ENCODE peak calls at places on chromosomes 12 and 14, in seven cellular contexts. One of them, this sample, is unnamed. For H3K4me1, the result is how much of the 10 kb centered on the place peaks cover.

GRCh38 chr14:71050227-71050823 is 143.1 kb downstream of the PCNX1 start:
- DNase-seq in fibroblast of lung: peak
- DNase-seq in ovary: no peak
- DNase-seq in K562: peak
- DNase-seq in lung: no peak
- DNase-seq in cardiac muscle cell: no peak
- DNase-seq in psoas muscle: no peak
- DNase-seq in this sample: no peak

GRCh38 chr12:57433370-57433769 is 1.2 kb upstream of the INHBC start:
- DNase-seq in cardiac muscle cell: no peak
- DNase-seq in lung: no peak
- DNase-seq in K562: no peak
- DNase-seq in ovary: no peak
- DNase-seq in psoas muscle: no peak
- DNase-seq in fibroblast of lung: no peak
- DNase-seq in this sample: no peak

GRCh38 chr14:68753696-68754095 is 39.2 kb downstream of the ZFP36L1 start:
- DNase-seq in psoas muscle: no peak
- DNase-seq in ovary: no peak
- DNase-seq in cardiac muscle cell: no peak
- DNase-seq in K562: no peak
- DNase-seq in lung: no peak
- DNase-seq in fibroblast of lung: peak
- DNase-seq in this sample: no peak

GRCh38 chr12:51818086-51818485 is 30.4 kb downstream of the FIGNL2 start:
- DNase-seq in ovary: no peak
- DNase-seq in lung: no peak
- DNase-seq in fibroblast of lung: no peak
- DNase-seq in psoas muscle: no peak
- DNase-seq in cardiac muscle cell: no peak
- DNase-seq in K562: no peak
- DNase-seq in this sample: no peak

GRCh38 chr12:122244565-122245371 is 18.9 kb upstream of the DIABLO start:
- DNase-seq in K562: no peak
- DNase-seq in lung: no peak
- DNase-seq in fibroblast of lung: no peak
- DNase-seq in ovary: no peak
- DNase-seq in cardiac muscle cell: no peak
- DNase-seq in psoas muscle: no peak
- DNase-seq in this sample: no peak

GRCh38 chr12:48001426-48002178 is 2.7 kb downstream of the COL2A1 start:
- DNase-seq in lung: no peak
- DNase-seq in psoas muscle: peak
- DNase-seq in cardiac muscle cell: peak
- DNase-seq in ovary: no peak
- DNase-seq in K562: no peak
- DNase-seq in fibroblast of lung: peak
- DNase-seq in this sample: peak

GRCh38 chr12:45582536-45582935 is 147.0 kb upstream of the ARID2 start:
- DNase-seq in psoas muscle: no peak
- DNase-seq in ovary: no peak
- DNase-seq in K562: no peak
- DNase-seq in fibroblast of lung: no peak
- DNase-seq in lung: no peak
- DNase-seq in cardiac muscle cell: no peak
- DNase-seq in this sample: no peak

GRCh38 chr12:2813573-2814185 is 1.2 kb downstream of the ITFG2 start:
- DNase-seq in cardiac muscle cell: peak
- DNase-seq in psoas muscle: no peak
- DNase-seq in K562: peak
- DNase-seq in ovary: no peak
- DNase-seq in fibroblast of lung: peak
- DNase-seq in lung: peak
- DNase-seq in this sample: peak

GRCh38 chr14:21840765-21841164 is 167.1 kb upstream of the OR4E1 start:
- DNase-seq in psoas muscle: no peak
- DNase-seq in K562: no peak
- DNase-seq in fibroblast of lung: no peak
- DNase-seq in ovary: no peak
- DNase-seq in lung: no peak
- DNase-seq in cardiac muscle cell: no peak
- DNase-seq in this sample: no peak

GRCh38 chr12:25014961-25015360 is 66.1 kb upstream of the BCAT1 start:
- DNase-seq in cardiac muscle cell: no peak
- DNase-seq in fibroblast of lung: peak
- DNase-seq in ovary: no peak
- DNase-seq in psoas muscle: no peak
- DNase-seq in lung: no peak
- DNase-seq in K562: no peak
- DNase-seq in this sample: no peak

GRCh38 chr14:36424478-36425102 is 95.4 kb downstream of the NKX2-1 start:
- DNase-seq in ovary: no peak
- DNase-seq in K562: no peak
- DNase-seq in psoas muscle: no peak
- DNase-seq in cardiac muscle cell: no peak
- DNase-seq in lung: no peak
- DNase-seq in fibroblast of lung: no peak
- DNase-seq in this sample: no peak

GRCh38 chr12:53268009-53268636 is at the start of gene ESPL1:
- DNase-seq in ovary: peak
- DNase-seq in lung: peak
- DNase-seq in cardiac muscle cell: peak
- DNase-seq in K562: peak
- DNase-seq in fibroblast of lung: peak
- DNase-seq in psoas muscle: peak
- DNase-seq in this sample: peak

GRCh38 chr14:32816588-32816987 is 122.1 kb upstream of the NPAS3 start:
- DNase-seq in cardiac muscle cell: no peak
- DNase-seq in lung: no peak
- DNase-seq in K562: no peak
- DNase-seq in fibroblast of lung: no peak
- DNase-seq in psoas muscle: no peak
- DNase-seq in ovary: no peak
- DNase-seq in this sample: no peak

GRCh38 chr12:38384816-38385491 is 68.4 kb downstream of the ALG10B start:
- DNase-seq in fibroblast of lung: no peak
- DNase-seq in ovary: no peak
- DNase-seq in cardiac muscle cell: no peak
- DNase-seq in psoas muscle: no peak
- DNase-seq in lung: no peak
- DNase-seq in K562: no peak
- DNase-seq in this sample: no peak

DNA sequence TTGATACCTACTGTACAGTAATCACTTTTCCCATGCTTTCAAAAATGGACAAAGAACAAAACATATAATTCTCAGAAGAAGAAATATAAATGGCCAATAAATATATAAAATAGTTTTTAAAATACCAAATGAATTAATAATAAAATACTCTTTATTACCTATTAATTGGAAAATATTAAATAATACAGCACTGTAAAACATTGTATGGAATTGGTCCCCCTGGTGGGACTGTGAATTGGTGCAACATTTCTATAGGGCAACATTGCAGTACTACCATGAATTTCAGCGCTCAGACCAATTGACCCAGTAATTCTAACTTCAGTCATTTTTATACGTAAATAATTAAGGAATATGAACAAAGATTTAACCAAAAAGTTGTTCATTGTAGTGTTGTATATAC is 162.6 kb downstream of the PELI2 start:
- DNase-seq in cardiac muscle cell: no peak
- DNase-seq in lung: no peak
- DNase-seq in ovary: no peak
- DNase-seq in fibroblast of lung: peak
- DNase-seq in psoas muscle: no peak
- DNase-seq in K562: no peak
- DNase-seq in this sample: no peak
- TF ChIP-seq CTCF in cardiac muscle cell: peak
- TF ChIP-seq CTCF in lung: no peak
- TF ChIP-seq CTCF in ovary: no peak
- TF ChIP-seq CTCF in fibroblast of lung: no peak
- TF ChIP-seq CTCF in psoas muscle: no peak
- TF ChIP-seq CTCF in K562: no peak
- TF ChIP-seq CTCF in this sample: peak

GRCh38 chr12:15779925-15780324 is 9.3 kb downstream of the EPS8 start:
- DNase-seq in lung: no peak
- DNase-seq in psoas muscle: no peak
- DNase-seq in fibroblast of lung: no peak
- DNase-seq in cardiac muscle cell: no peak
- DNase-seq in ovary: no peak
- DNase-seq in K562: no peak
- DNase-seq in this sample: no peak

GRCh38 chr12:15778126-15778525 is 11.1 kb downstream of the EPS8 start:
- DNase-seq in ovary: no peak
- DNase-seq in cardiac muscle cell: no peak
- DNase-seq in psoas muscle: no peak
- DNase-seq in fibroblast of lung: no peak
- DNase-seq in lung: no peak
- DNase-seq in K562: no peak
- DNase-seq in this sample: no peak

GRCh38 chr12:15777355-15778012 is 11.7 kb downstream of the EPS8 start:
- DNase-seq in K562: no peak
- DNase-seq in cardiac muscle cell: no peak
- DNase-seq in ovary: no peak
- DNase-seq in psoas muscle: no peak
- DNase-seq in fibroblast of lung: no peak
- DNase-seq in lung: no peak
- DNase-seq in this sample: no peak

GRCh38 chr12:15774819-15775218 is 14.4 kb downstream of the EPS8 start:
- DNase-seq in K562: no peak
- DNase-seq in ovary: no peak
- DNase-seq in fibroblast of lung: peak
- DNase-seq in cardiac muscle cell: no peak
- DNase-seq in psoas muscle: no peak
- DNase-seq in lung: no peak
- DNase-seq in this sample: no peak

DNA sequence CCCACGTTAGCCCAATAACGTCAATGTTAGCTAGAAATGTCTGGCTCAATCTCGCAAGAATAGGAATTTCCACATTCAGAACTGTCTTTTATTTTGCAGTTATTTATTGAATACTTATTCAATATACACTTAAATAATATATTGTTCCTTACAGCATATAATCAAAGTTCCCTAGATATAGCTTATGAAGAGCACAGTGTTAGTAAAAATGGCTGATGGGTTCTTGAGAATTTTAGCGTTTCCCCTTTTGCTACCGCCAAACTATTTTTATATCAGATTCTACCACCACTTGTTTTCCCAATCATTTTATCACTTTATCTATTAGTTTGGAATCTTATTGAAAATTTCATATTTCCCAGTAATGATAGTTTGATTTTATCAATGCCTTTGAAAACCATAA is 12.7 kb downstream of the EPS8 start:
- DNase-seq in psoas muscle: no peak
- DNase-seq in fibroblast of lung: no peak
- DNase-seq in cardiac muscle cell: no peak
- DNase-seq in K562: no peak
- DNase-seq in lung: no peak
- DNase-seq in ovary: no peak
- DNase-seq in this sample: no peak
- H3K4me1 ChIP-seq in psoas muscle: under half
- H3K4me1 ChIP-seq in fibroblast of lung: under half
- H3K4me1 ChIP-seq in cardiac muscle cell: under half
- H3K4me1 ChIP-seq in K562: under half
- H3K4me1 ChIP-seq in lung: under half
- H3K4me1 ChIP-seq in ovary: under half
- H3K4me1 ChIP-seq in this sample: under half

GRCh38 chr12:124340080-124340900 is 45.4 kb downstream of the RFLNA start:
- DNase-seq in cardiac muscle cell: no peak
- DNase-seq in lung: no peak
- DNase-seq in fibroblast of lung: no peak
- DNase-seq in ovary: no peak
- DNase-seq in K562: no peak
- DNase-seq in psoas muscle: no peak
- DNase-seq in this sample: no peak

GRCh38 chr12:124344526-124344925 is 49.6 kb downstream of the RFLNA start:
- DNase-seq in K562: no peak
- DNase-seq in cardiac muscle cell: no peak
- DNase-seq in fibroblast of lung: no peak
- DNase-seq in ovary: no peak
- DNase-seq in psoas muscle: no peak
- DNase-seq in lung: no peak
- DNase-seq in this sample: no peak

GRCh38 chr12:124338876-124339603 is 44.1 kb downstream of the RFLNA start:
- DNase-seq in lung: no peak
- DNase-seq in cardiac muscle cell: no peak
- DNase-seq in ovary: no peak
- DNase-seq in psoas muscle: no peak
- DNase-seq in K562: no peak
- DNase-seq in fibroblast of lung: no peak
- DNase-seq in this sample: no peak

GRCh38 chr12:124338448-124338847 is 43.6 kb downstream of the RFLNA start:
- DNase-seq in K562: no peak
- DNase-seq in cardiac muscle cell: no peak
- DNase-seq in psoas muscle: no peak
- DNase-seq in ovary: no peak
- DNase-seq in fibroblast of lung: no peak
- DNase-seq in lung: no peak
- DNase-seq in this sample: no peak

DNA sequence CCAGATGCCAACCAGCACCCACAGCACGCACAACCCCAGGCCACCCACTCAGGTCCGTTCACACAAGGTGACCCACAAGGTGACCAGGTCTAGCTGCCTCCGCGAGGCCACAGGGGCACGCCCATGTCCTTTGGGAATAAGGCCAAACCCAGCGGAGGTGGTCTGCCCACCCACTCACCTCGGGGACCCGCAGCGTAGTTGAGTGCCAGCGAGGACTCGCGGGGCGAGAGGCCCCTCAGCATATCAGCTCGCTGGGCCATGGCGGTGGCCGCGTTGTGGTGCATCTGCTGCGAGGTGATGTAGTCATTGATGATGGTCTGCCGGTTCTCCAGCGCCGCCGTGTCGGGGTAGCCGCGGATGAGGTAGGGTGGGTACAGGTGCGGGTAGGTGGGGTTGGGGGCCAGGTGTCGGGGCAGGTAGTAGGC is 46.8 kb downstream of the RFLNA start:
- DNase-seq in fibroblast of lung: no peak
- DNase-seq in lung: no peak
- DNase-seq in psoas muscle: no peak
- DNase-seq in cardiac muscle cell: no peak
- DNase-seq in ovary: no peak
- DNase-seq in K562: no peak
- DNase-seq in this sample: no peak
- TF ChIP-seq CTCF in fibroblast of lung: no peak
- TF ChIP-seq CTCF in lung: no peak
- TF ChIP-seq CTCF in psoas muscle: no peak
- TF ChIP-seq CTCF in cardiac muscle cell: no peak
- TF ChIP-seq CTCF in ovary: no peak
- TF ChIP-seq CTCF in K562: no peak
- TF ChIP-seq CTCF in this sample: no peak

GRCh38 chr14:38752750-38753149 is 350.3 kb downstream of the SEC23A start:
- DNase-seq in fibroblast of lung: no peak
- DNase-seq in lung: no peak
- DNase-seq in psoas muscle: no peak
- DNase-seq in cardiac muscle cell: no peak
- DNase-seq in ovary: no peak
- DNase-seq in K562: no peak
- DNase-seq in this sample: no peak
- H3K4me1 ChIP-seq in fibroblast of lung: under half
- H3K4me1 ChIP-seq in lung: under half
- H3K4me1 ChIP-seq in psoas muscle: under half
- H3K4me1 ChIP-seq in cardiac muscle cell: under half
- H3K4me1 ChIP-seq in ovary: under half
- H3K4me1 ChIP-seq in K562: under half
- H3K4me1 ChIP-seq in this sample: under half

GRCh38 chr12:5912437-5913334 is 32.4 kb downstream of the ANO2 start:
- DNase-seq in ovary: no peak
- DNase-seq in K562: peak
- DNase-seq in psoas muscle: no peak
- DNase-seq in lung: peak
- DNase-seq in fibroblast of lung: no peak
- DNase-seq in cardiac muscle cell: peak
- DNase-seq in this sample: peak
- TF ChIP-seq CTCF in ovary: no peak
- TF ChIP-seq CTCF in K562: peak
- TF ChIP-seq CTCF in psoas muscle: no peak
- TF ChIP-seq CTCF in lung: no peak
- TF ChIP-seq CTCF in fibroblast of lung: no peak
- TF ChIP-seq CTCF in cardiac muscle cell: peak
- TF ChIP-seq CTCF in this sample: peak

This sample was measured in Caco-2.